ENCODE peak calls at places on chromosomes 2 and 18, in eight cellular contexts. P, B, C, N, K, E, V and M are unnamed samples.

GRCh38 chr2:36541891-36542595 is 55.9 kb downstream of the FEZ2 start:
- DNase-seq in P (no peak), B (no peak), C (no peak), N (no peak), K (no peak), E (no peak), V (no peak), M (no peak)

GRCh38 chr2:159680692-159681091 is 31.6 kb upstream of the MARCHF7 start:
- DNase-seq in P (no peak), B (no peak), C (no peak), N (no peak), K (no peak), E (no peak), V (no peak), M (no peak)

GRCh38 chr2:38207168-38207567 is 131.2 kb upstream of the CYP1B1 start:
- DNase-seq in P (no peak), B (no peak), C (no peak), N (no peak), K (no peak), E (no peak), V (peak), M (peak)

GRCh38 chr18:654601-655000 is 2.9 kb upstream of the TYMS start:
- DNase-seq in P (no peak), B (no peak), C (no peak), N (no peak), K (no peak), E (no peak), V (no peak), M (no peak)

GRCh38 chr2:25168256-25169072 is at the start of gene POMC:
- DNase-seq in P (no peak), B (peak), C (peak), N (peak), K (no peak), E (no peak), V (peak), M (peak)

GRCh38 chr2:119028327-119029174 is 86.6 kb downstream of the MARCO start:
- DNase-seq in P (no peak), B (peak), C (peak), N (no peak), K (no peak), E (peak), V (peak), M (peak)

GRCh38 chr2:3491306-3491705 is 28.0 kb downstream of the ADI1 start:
- DNase-seq in P (no peak), B (no peak), C (no peak), N (no peak), K (no peak), E (no peak), V (no peak), M (no peak)

GRCh38 chr18:74389161-74389927 is 67.8 kb downstream of the DIPK1C start:
- DNase-seq in P (no peak), B (peak), C (no peak), N (no peak), K (peak), E (no peak), V (no peak), M (no peak)

GRCh38 chr2:101518470-101519172 is 43.7 kb upstream of the RFX8 start:
- DNase-seq in P (no peak), B (peak), C (peak), N (peak), K (peak), E (peak), V (peak), M (peak)

GRCh38 chr2:216777637-216778273 is 82.1 kb downstream of the TNP1 start:
- DNase-seq in P (no peak), B (peak), C (peak), N (no peak), K (peak), E (peak), V (no peak), M (peak)

GRCh38 chr2:28668880-28669279 is 82.8 kb upstream of the PPP1CB start:
- DNase-seq in P (no peak), B (no peak), C (no peak), N (no peak), K (no peak), E (no peak), V (no peak), M (no peak)

GRCh38 chr2:126117886-126118285 is 538.1 kb upstream of the GYPC start:
- DNase-seq in P (no peak), B (no peak), C (no peak), N (no peak), K (no peak), E (no peak), V (no peak), M (no peak)

GRCh38 chr2:11065833-11066232 is 89.4 kb upstream of the SLC66A3 start:
- DNase-seq in P (no peak), B (no peak), C (no peak), N (no peak), K (no peak), E (peak), V (no peak), M (no peak)

GRCh38 chr2:39803839-39804238 is 24.8 kb upstream of the THUMPD2 start:
- DNase-seq in P (no peak), B (no peak), C (no peak), N (no peak), K (no peak), E (no peak), V (no peak), M (no peak)

GRCh38 chr2:197205590-197206215 is 104.9 kb downstream of the ANKRD44 start:
- DNase-seq in P (peak), B (no peak), C (no peak), N (no peak), K (no peak), E (no peak), V (no peak), M (no peak)

GRCh38 chr18:3877678-3878077 is 427.7 kb downstream of the TGIF1 start:
- DNase-seq in P (no peak), B (no peak), C (no peak), N (no peak), K (no peak), E (no peak), V (no peak), M (no peak)

GRCh38 chr2:151762694-151763093 is 28.4 kb upstream of the NEB start:
- DNase-seq in P (no peak), B (no peak), C (no peak), N (no peak), K (no peak), E (no peak), V (no peak), M (no peak)

GRCh38 chr2:215188078-215188477 is 49.7 kb upstream of the ABCA12 start:
- DNase-seq in P (no peak), B (peak), C (no peak), N (no peak), K (no peak), E (no peak), V (no peak), M (no peak)

GRCh38 chr18:35919179-35919578 is 53.3 kb upstream of the RMP24 start:
- DNase-seq in P (no peak), B (no peak), C (no peak), N (no peak), K (no peak), E (no peak), V (no peak), M (no peak)

GRCh38 chr2:230658877-230659652 is 53.6 kb upstream of the CAB39 start:
- DNase-seq in P (peak), B (no peak), C (no peak), N (no peak), K (no peak), E (no peak), V (no peak), M (no peak)

GRCh38 chr2:237315170-237315880 is 98.6 kb downstream of the COL6A3 start:
- DNase-seq in P (no peak), B (peak), C (peak), N (peak), K (no peak), E (peak), V (peak), M (peak)

DNA sequence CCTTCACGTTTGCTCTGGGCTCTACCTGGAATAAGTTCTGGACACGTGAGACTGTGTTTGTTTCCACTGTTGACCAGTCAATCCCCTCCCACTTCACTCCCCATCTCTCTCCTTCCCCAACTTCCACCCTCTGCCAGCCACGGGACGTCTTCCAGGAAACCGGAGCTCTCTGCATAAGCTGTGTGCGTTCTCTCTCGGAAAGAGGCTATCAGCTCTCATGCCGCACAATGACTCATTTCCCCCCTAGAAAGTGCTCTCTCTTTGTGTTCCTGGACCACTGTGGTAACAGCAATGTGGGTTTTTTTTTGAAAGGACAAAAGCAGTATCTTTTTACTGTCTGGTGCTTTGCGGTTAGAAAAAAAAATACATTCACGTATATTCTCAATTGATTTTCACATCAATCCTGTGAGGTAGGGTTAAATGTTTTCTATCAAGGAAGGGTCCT is 10.2 kb downstream of the PROKR1 start:
- DNase-seq in P (no peak), B (peak), C (no peak), N (no peak), K (no peak), E (peak), V (peak), M (peak)
- H3K4me3 ChIP-seq in P (no peak), B (no peak), C (no peak), N (no peak), K (no peak), E (no peak), V (no peak), M (no peak)

GRCh38 chr18:72539861-72540260 is 4.3 kb downstream of the CBLN2 start:
- DNase-seq in P (no peak), B (no peak), C (no peak), N (no peak), K (no peak), E (no peak), V (no peak), M (no peak)

GRCh38 chr18:72543362-72544055 is 633 bp downstream of the CBLN2 start:
- DNase-seq in P (no peak), B (peak), C (peak), N (no peak), K (no peak), E (no peak), V (peak), M (no peak)

GRCh38 chr18:72542993-72543361 is 1.2 kb downstream of the CBLN2 start:
- DNase-seq in P (no peak), B (peak), C (peak), N (no peak), K (no peak), E (no peak), V (peak), M (peak)

GRCh38 chr18:72541871-72542690 is 2.1 kb downstream of the CBLN2 start:
- DNase-seq in P (no peak), B (peak), C (peak), N (no peak), K (no peak), E (no peak), V (peak), M (peak)

DNA sequence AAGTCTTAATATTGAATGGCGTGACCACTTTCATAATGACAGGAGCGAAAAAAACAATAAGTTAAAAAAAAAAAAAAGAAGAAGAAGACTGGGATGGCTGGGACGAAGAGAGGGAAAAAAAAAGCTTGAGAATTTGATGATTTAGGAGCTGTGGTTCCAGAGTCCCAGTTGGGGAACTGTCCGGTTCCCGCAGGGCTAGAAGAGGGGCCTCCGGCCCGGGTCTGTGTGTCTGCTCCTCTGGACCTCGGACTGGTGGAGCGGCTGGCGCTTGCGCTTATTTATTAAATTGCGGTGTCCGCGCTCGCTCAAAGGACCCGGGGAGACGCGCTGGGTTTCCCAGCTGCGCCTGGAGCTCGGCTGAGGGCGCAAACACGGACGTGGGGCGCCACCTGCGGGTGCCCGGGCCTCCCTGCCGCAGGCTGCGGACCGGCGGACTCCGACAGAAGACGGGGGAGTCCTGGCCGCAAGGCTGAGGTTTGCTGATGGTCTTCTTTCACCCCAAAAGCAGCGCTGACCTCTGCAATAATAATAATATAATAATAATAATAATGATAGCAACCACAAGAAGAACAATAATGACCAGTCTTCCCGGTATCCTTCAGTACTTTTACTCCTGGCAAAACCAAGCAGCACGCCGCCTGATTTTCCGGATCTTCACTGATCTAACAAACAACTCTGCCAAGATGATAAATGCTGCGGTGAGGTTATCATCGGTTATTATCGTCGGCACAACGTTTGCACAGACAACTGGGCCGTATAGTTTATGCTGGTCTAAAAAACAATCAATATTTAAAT is at the start of gene CBLN2:
- DNase-seq in P (no peak), B (peak), C (peak), N (peak), K (no peak), E (peak), V (peak), M (peak)
- H3K4me3 ChIP-seq in P (no peak), B (no peak), C (peak), N (peak), K (no peak), E (no peak), V (peak), M (peak)

GRCh38 chr2:16413947-16414346 is 251.7 kb downstream of the CYRIA start:
- DNase-seq in P (no peak), B (no peak), C (peak), N (no peak), K (no peak), E (no peak), V (no peak), M (no peak)

GRCh38 chr2:16420421-16420820 is 245.2 kb downstream of the CYRIA start:
- DNase-seq in P (no peak), B (no peak), C (peak), N (no peak), K (no peak), E (no peak), V (no peak), M (no peak)

GRCh38 chr2:16416651-16417050 is 249.0 kb downstream of the CYRIA start:
- DNase-seq in P (no peak), B (no peak), C (peak), N (no peak), K (no peak), E (no peak), V (no peak), M (no peak)

GRCh38 chr2:16413257-16413656 is 252.4 kb downstream of the CYRIA start:
- DNase-seq in P (no peak), B (peak), C (peak), N (peak), K (no peak), E (no peak), V (no peak), M (no peak)

GRCh38 chr2:16417711-16418110 is 247.9 kb downstream of the CYRIA start:
- DNase-seq in P (no peak), B (no peak), C (peak), N (no peak), K (no peak), E (no peak), V (no peak), M (no peak)
- H3K4me3 ChIP-seq in P (no peak), B (no peak), C (no peak), N (no peak), K (no peak), E (no peak), V (no peak), M (no peak)

GRCh38 chr2:207142461-207142860 is 23.3 kb downstream of the KLF7 start:
- DNase-seq in P (peak), B (peak), C (no peak), N (no peak), K (no peak), E (no peak), V (no peak), M (no peak)
- H3K4me3 ChIP-seq in P (peak), B (no peak), C (no peak), N (no peak), K (no peak), E (no peak), V (peak), M (no peak)

GRCh38 chr2:127193948-127194267 is 26.2 kb downstream of the CYP27C1 start:
- DNase-seq in P (no peak), B (no peak), C (no peak), N (no peak), K (no peak), E (no peak), V (peak), M (peak)
- H3K4me3 ChIP-seq in P (no peak), B (no peak), C (no peak), N (no peak), K (no peak), E (no peak), V (no peak), M (no peak)